ENCODE peak calls at places on chromosome 15, in seven cellular contexts. G is cardiac muscle cell, J is stomach, E is Karpas-422, F is AG04450, V is heart right ventricle, U is SJSA1. L is an unnamed sample.

GRCh38 chr15:42344763-42345162 is 14.5 kb upstream of the CAPN3 start:
- DNase-seq in G (peak), J (no peak), E (no peak), F (no peak), V (no peak), U (no peak), L (no peak)

GRCh38 chr15:31560643-31561042 is 234.0 kb downstream of the KLF13 start:
- DNase-seq in G (no peak), J (no peak), E (no peak), F (no peak), V (no peak), U (no peak), L (no peak)

GRCh38 chr15:49844390-49844789 is 223.5 kb downstream of the DTWD1 start:
- DNase-seq in G (no peak), J (no peak), E (no peak), F (no peak), V (no peak), U (no peak), L (peak)

GRCh38 chr15:99148851-99149276 is 44.0 kb downstream of the SYNM start:
- DNase-seq in G (no peak), J (no peak), E (no peak), F (no peak), V (no peak), U (no peak), L (no peak)

GRCh38 chr15:74775132-74775562 is 6.7 kb upstream of the CSK start:
- DNase-seq in G (no peak), J (no peak), E (peak), F (no peak), V (no peak), U (no peak), L (peak)

GRCh38 chr15:42094512-42094963 is at the start of gene PLA2G4D:
- DNase-seq in G (no peak), J (peak), E (no peak), F (no peak), V (no peak), U (no peak), L (peak)

GRCh38 chr15:59699810-59700431 is 10.8 kb upstream of the BNIP2 start:
- DNase-seq in G (peak), J (no peak), E (no peak), F (no peak), V (no peak), U (no peak), L (no peak)

GRCh38 chr15:58115692-58116091 is 22.5 kb upstream of the AQP9 start:
- DNase-seq in G (peak), J (no peak), E (no peak), F (no peak), V (no peak), U (no peak), L (no peak)

DNA sequence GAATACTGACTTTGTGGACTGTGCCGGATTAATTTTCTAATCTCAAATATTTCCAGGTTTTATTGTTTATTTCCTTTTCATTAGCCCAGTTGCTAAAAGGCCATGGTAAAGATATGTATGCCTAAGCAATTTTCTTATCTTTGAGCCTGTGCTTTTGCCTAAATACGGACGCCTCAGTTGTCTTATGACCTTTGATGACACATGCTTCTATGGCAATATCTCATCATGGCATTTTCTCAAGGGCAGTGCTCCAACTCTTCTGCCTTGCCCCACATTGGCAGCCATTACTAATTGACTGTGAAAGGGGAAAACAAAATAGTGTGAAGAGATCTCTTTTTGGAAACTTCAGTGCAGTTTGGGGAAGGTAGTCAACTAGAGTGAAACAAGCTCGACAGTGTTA is 809.6 kb upstream of the NR2F2 start:
- DNase-seq in G (no peak), J (no peak), E (no peak), F (no peak), V (no peak), U (no peak), L (no peak)
- H3K27ac ChIP-seq in G (no peak), J (no peak), E (no peak), F (no peak), V (no peak), U (no peak), L (no peak)

GRCh38 chr15:80479191-80479590 is 75.0 kb downstream of the ARNT2 start:
- DNase-seq in G (no peak), J (no peak), E (no peak), F (no peak), V (no peak), U (no peak), L (no peak)

GRCh38 chr15:80478075-80478474 is 73.9 kb downstream of the ARNT2 start:
- DNase-seq in G (peak), J (no peak), E (no peak), F (no peak), V (no peak), U (no peak), L (no peak)

GRCh38 chr15:80482686-80483085 is 78.5 kb downstream of the ARNT2 start:
- DNase-seq in G (no peak), J (no peak), E (no peak), F (no peak), V (no peak), U (no peak), L (no peak)

GRCh38 chr15:80480909-80481308 is 76.7 kb downstream of the ARNT2 start:
- DNase-seq in G (peak), J (no peak), E (no peak), F (peak), V (peak), U (peak), L (no peak)

GRCh38 chr15:80480171-80480811 is 76.1 kb downstream of the ARNT2 start:
- DNase-seq in G (peak), J (no peak), E (no peak), F (no peak), V (no peak), U (no peak), L (no peak)
- H3K27ac ChIP-seq in G (no peak), J (peak), E (no peak), F (peak), V (no peak), U (peak), L (no peak)

DNA sequence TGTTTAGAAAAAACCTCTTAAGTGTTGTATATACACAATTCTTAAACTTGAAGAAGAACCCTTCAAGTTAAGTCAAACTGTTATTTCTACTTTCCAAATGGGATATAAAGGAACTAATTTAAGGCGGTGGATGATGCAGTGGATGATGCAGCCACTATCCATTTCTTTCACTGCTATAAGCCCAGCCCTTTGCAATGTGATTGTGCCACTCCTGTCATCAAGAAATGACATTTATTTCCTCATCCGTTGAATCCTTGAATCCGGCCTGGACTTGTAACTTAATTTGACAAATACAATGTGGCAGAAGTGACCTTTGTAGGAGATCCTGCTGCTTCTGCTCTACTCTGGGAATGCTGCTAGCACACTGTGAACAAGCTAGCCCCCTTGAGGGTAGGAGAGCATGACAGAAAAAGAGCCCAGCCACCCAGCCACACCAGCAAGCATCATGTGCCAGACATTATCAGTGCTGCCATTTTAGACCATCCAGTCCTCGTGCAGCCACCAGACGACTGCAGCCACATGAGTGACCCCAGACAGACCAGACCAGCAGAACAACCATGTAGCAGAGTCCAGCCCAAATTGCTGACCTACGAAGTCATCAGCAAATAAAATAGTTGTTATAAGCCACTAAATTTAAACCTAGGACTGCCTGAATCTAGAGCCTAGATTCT is 47.4 kb downstream of the UACA start:
- DNase-seq in G (no peak), J (no peak), E (no peak), F (no peak), V (no peak), U (no peak), L (no peak)
- H3K27ac ChIP-seq in G (peak), J (peak), E (no peak), F (no peak), V (no peak), U (no peak), L (no peak)

GRCh38 chr15:84937144-84937543 is 44.5 kb upstream of the PDE8A start:
- DNase-seq in G (no peak), J (no peak), E (no peak), F (no peak), V (no peak), U (no peak), L (no peak)
- H3K27ac ChIP-seq in G (no peak), J (no peak), E (no peak), F (no peak), V (no peak), U (no peak), L (no peak)

GRCh38 chr15:71374607-71375352 is 259.5 kb downstream of the THSD4 start:
- DNase-seq in G (no peak), J (no peak), E (no peak), F (peak), V (no peak), U (peak), L (no peak)
- H3K27ac ChIP-seq in G (no peak), J (no peak), E (no peak), F (peak), V (peak), U (peak), L (peak)

L was measured in left lung.